ENCODE peak calls at places on chromosome 9, in eight cellular contexts. G is COR-L47, K is cardiac fibroblast, A is tibial artery, M is PC-9, S is GM04503, Z is NCI-H1092 treated with DMSO at 0.1 percent for 48 hours, D is amniotic epithelial cell. F is an unnamed sample.

GRCh38 chr9:114097613-114098020 is 1.5 kb downstream of the KIF12 start:
- DNase-seq in M (no peak), K (peak), D (no peak), G (peak), A (peak), Z (peak), S (no peak), F (peak)

GRCh38 chr9:93094294-93095204 is 1.5 kb upstream of the CARD19 start:
- DNase-seq in Z (no peak), A (peak), G (no peak), K (no peak), D (no peak), S (no peak), M (no peak), F (no peak)

GRCh38 chr9:129227843-129228189 is 49.8 kb upstream of the IER5L start:
- DNase-seq in S (no peak), A (no peak), Z (no peak), K (no peak), D (no peak), G (no peak), M (no peak), F (no peak)

GRCh38 chr9:104885818-104886709 is 41.9 kb downstream of the ABCA1 start:
- DNase-seq in S (no peak), M (no peak), G (no peak), Z (no peak), A (no peak), K (no peak), D (no peak), F (no peak)

GRCh38 chr9:13513710-13514444 is 234.4 kb upstream of the MPDZ start:
- DNase-seq in K (peak), S (no peak), G (peak), A (no peak), Z (no peak), M (no peak), D (peak), F (peak)

GRCh38 chr9:69013404-69013727 is 547 bp downstream of the PRKACG start:
- DNase-seq in D (no peak), S (no peak), K (no peak), A (no peak), M (no peak), Z (no peak), G (no peak), F (no peak)

GRCh38 chr9:134293576-134294227 is 32.6 kb upstream of the RXRA start:
- DNase-seq in S (peak), K (no peak), D (no peak), G (no peak), M (no peak), A (no peak), Z (no peak), F (no peak)

GRCh38 chr9:134800791-134801339 is 79.7 kb upstream of the FCN2 start:
- DNase-seq in S (no peak), Z (no peak), K (no peak), A (peak), G (no peak), D (peak), M (no peak), F (no peak)

GRCh38 chr9:114769664-114770063 is 36.2 kb downstream of the TNFSF15 start:
- DNase-seq in M (no peak), S (no peak), G (no peak), Z (no peak), K (peak), A (no peak), D (no peak), F (no peak)

GRCh38 chr9:4739587-4740372 is 1.2 kb downstream of the AK3 start:
- DNase-seq in D (no peak), K (peak), M (no peak), Z (peak), A (no peak), G (no peak), S (no peak), F (no peak)

GRCh38 chr9:37935106-37935505 is 31.2 kb upstream of the SLC25A51 start:
- DNase-seq in K (no peak), A (no peak), S (no peak), G (no peak), M (no peak), Z (no peak), D (no peak), F (no peak)

GRCh38 chr9:108743901-108744371 is 111.8 kb downstream of the ACTL7B start:
- DNase-seq in M (peak), Z (no peak), K (no peak), D (peak), G (peak), A (no peak), S (peak), F (peak)

GRCh38 chr9:84538879-84539278 is 130.7 kb upstream of the NTRK2 start:
- DNase-seq in S (no peak), D (no peak), A (no peak), M (no peak), G (no peak), Z (no peak), K (no peak), F (no peak)

GRCh38 chr9:100756217-100756616 is 178.3 kb downstream of the CAVIN4 start:
- DNase-seq in G (peak), Z (peak), A (no peak), K (no peak), M (no peak), S (no peak), D (no peak), F (peak)

F was measured in DMS153.